ENCODE peak calls at places on chromosomes 1 and 21, in nine cellular contexts. V, L, N, W, Q, U, B, O and M are unnamed samples.

GRCh38 chr21:29704719-29705118 is 235.1 kb downstream of the GRIK1 start:
- ATAC-seq in V (no peak), O (no peak), B (no peak), Q (no peak), L (no peak), W (no peak), N (no peak), U (peak), M (no peak)

GRCh38 chr1:158520955-158521665 is 33.1 kb downstream of the OR6Y1 start:
- ATAC-seq in U (no peak), O (no peak), L (no peak), Q (no peak), V (no peak), N (no peak), B (no peak), W (no peak), M (no peak)

GRCh38 chr1:111884772-111885443 is 104.6 kb downstream of the KCND3 start:
- ATAC-seq in W (no peak), V (no peak), U (no peak), L (no peak), O (no peak), N (no peak), B (no peak), Q (peak), M (no peak)

GRCh38 chr1:107844009-107844408 is 121.0 kb downstream of the VAV3 start:
- ATAC-seq in L (peak), V (no peak), N (no peak), B (no peak), W (no peak), Q (no peak), U (no peak), O (no peak), M (no peak)

GRCh38 chr21:38768385-38769071 is 37.2 kb upstream of the ETS2 start:
- ATAC-seq in L (no peak), O (peak), W (peak), U (peak), Q (no peak), B (peak), N (peak), V (no peak), M (peak)

GRCh38 chr1:198169704-198170103 is 12.9 kb downstream of the NEK7 start:
- ATAC-seq in N (peak), L (no peak), W (peak), O (no peak), Q (no peak), U (no peak), V (peak), B (no peak), M (no peak)

GRCh38 chr1:111801071-111801850 is 45.6 kb downstream of the DDX20 start:
- ATAC-seq in W (no peak), U (no peak), B (no peak), O (no peak), Q (peak), V (peak), N (no peak), L (no peak), M (no peak)

GRCh38 chr1:59692591-59692990 is 122.2 kb upstream of the HOOK1 start:
- ATAC-seq in N (no peak), B (peak), O (peak), V (no peak), Q (peak), L (peak), U (peak), W (no peak), M (peak)

GRCh38 chr1:67020304-67020703 is 33.6 kb downstream of the SLC35D1 start:
- ATAC-seq in U (peak), W (no peak), O (peak), Q (peak), V (no peak), N (no peak), L (no peak), B (no peak), M (no peak)

GRCh38 chr1:162276493-162276892 is 100.2 kb downstream of the SPATA46 start:
- ATAC-seq in O (no peak), U (peak), W (no peak), B (no peak), Q (peak), V (peak), N (no peak), L (no peak), M (no peak)

GRCh38 chr1:61287014-61287413 is 204.7 kb downstream of the NFIA start:
- ATAC-seq in O (peak), N (no peak), L (no peak), B (no peak), V (peak), U (no peak), Q (peak), W (no peak), M (no peak)

GRCh38 chr1:46285730-46286477 is 17.5 kb downstream of the LRRC41 start:
- ATAC-seq in N (peak), B (no peak), U (no peak), W (peak), V (peak), L (no peak), O (peak), Q (no peak), M (no peak)

GRCh38 chr1:95028954-95029353 is 43.8 kb downstream of the ALG14 start:
- ATAC-seq in U (no peak), V (no peak), N (no peak), W (no peak), Q (no peak), L (no peak), B (no peak), O (no peak), M (no peak)

GRCh38 chr1:177243773-177244172 is 73.0 kb downstream of the BRINP2 start:
- ATAC-seq in O (no peak), U (no peak), Q (no peak), L (no peak), B (no peak), V (no peak), W (no peak), N (no peak), M (no peak)

GRCh38 chr1:62672029-62672428 is 16.2 kb downstream of the DOCK7 start:
- ATAC-seq in U (no peak), O (no peak), W (no peak), B (no peak), L (no peak), V (no peak), Q (no peak), N (no peak), M (no peak)